ENCODE peak calls at places on chromosomes 3 and 15, in four cellular contexts. V, N, R and H are unnamed samples.

GRCh38 chr3:6929918-6930317 is 69.0 kb downstream of the GRM7 start:
- DNase-seq in V (no peak), N (no peak), R (no peak), H (no peak)

GRCh38 chr15:95265419-95265997 is 1034.1 kb downstream of the MCTP2 start:
- DNase-seq in V (no peak), N (no peak), R (no peak), H (no peak)

GRCh38 chr3:149603126-149604074 is 54.4 kb downstream of the WWTR1 start:
- DNase-seq in V (no peak), N (no peak), R (no peak), H (no peak)

GRCh38 chr3:38577089-38578080 is 72.1 kb downstream of the SCN5A start:
- DNase-seq in V (no peak), N (no peak), R (no peak), H (no peak)

GRCh38 chr15:42153874-42154575 is 2.4 kb downstream of the PLA2G4F start:
- DNase-seq in V (no peak), N (no peak), R (no peak), H (no peak)

GRCh38 chr3:154040283-154040682 is 80.9 kb upstream of the ARHGEF26 start:
- DNase-seq in V (no peak), N (no peak), R (no peak), H (no peak)

GRCh38 chr3:114848087-114848486 is 299.0 kb downstream of the ZBTB20 start:
- DNase-seq in V (no peak), N (no peak), R (no peak), H (no peak)

GRCh38 chr3:192850501-192850981 is 67.1 kb downstream of the MB21D2 start:
- DNase-seq in V (no peak), N (no peak), R (no peak), H (peak; percentile 35)

GRCh38 chr3:24622696-24623225 is 128.1 kb upstream of the THRB start:
- DNase-seq in V (no peak), N (no peak), R (no peak), H (no peak)

GRCh38 chr15:81027200-81027599 is 26.5 kb downstream of the TLNRD1 start:
- DNase-seq in V (no peak), N (no peak), R (no peak), H (no peak)

DNA sequence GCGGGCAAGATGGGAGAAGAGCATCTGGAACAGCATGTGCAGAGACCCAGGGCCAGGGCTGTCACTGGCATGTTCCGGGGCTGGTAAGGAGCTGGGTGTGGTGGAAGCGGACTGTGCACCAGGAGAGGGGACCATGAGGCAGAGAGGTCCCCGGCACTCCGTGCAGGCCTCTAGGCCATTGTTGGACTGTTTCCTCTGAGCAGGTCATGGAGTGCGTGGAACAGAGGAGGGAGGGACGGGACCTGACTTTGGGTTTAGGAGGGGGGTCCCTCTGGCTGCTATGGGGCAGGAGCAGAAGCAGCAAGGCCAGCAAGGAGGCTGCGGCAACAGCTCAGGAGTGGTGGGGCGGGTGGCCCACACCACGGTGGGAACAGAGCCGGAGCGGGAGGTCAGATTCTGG is 47.1 kb downstream of the TPRA1 start:
- DNase-seq in V (no peak), N (no peak), R (no peak), H (no peak)
- H3K27ac ChIP-seq in V (no peak overlapping the region), N (no peak overlapping the region), R (no peak overlapping the region), H (no peak overlapping the region)

GRCh38 chr15:73359653-73360052 is 9.1 kb downstream of the HCN4 start:
- DNase-seq in V (no peak), N (no peak), R (no peak), H (no peak)
- H3K4me1 ChIP-seq in V (no peaks in the 10 kb centered on the region), N (no peaks in the 10 kb centered on the region), R (no peaks in the 10 kb centered on the region), H (no peaks in the 10 kb centered on the region)

GRCh38 chr3:37321260-37321852 is 147.0 kb upstream of the LRRFIP2 start:
- DNase-seq in V (no peak), N (no peak), R (no peak), H (no peak)

GRCh38 chr3:37326144-37326543 is 151.8 kb upstream of the LRRFIP2 start:
- DNase-seq in V (no peak), N (no peak), R (no peak), H (no peak)

GRCh38 chr3:37329465-37329864 is 155.1 kb upstream of the LRRFIP2 start:
- DNase-seq in V (no peak), N (no peak), R (no peak), H (no peak)

GRCh38 chr3:37321863-37322262 is 147.5 kb upstream of the LRRFIP2 start:
- DNase-seq in V (no peak), N (no peak), R (no peak), H (no peak)

DNA sequence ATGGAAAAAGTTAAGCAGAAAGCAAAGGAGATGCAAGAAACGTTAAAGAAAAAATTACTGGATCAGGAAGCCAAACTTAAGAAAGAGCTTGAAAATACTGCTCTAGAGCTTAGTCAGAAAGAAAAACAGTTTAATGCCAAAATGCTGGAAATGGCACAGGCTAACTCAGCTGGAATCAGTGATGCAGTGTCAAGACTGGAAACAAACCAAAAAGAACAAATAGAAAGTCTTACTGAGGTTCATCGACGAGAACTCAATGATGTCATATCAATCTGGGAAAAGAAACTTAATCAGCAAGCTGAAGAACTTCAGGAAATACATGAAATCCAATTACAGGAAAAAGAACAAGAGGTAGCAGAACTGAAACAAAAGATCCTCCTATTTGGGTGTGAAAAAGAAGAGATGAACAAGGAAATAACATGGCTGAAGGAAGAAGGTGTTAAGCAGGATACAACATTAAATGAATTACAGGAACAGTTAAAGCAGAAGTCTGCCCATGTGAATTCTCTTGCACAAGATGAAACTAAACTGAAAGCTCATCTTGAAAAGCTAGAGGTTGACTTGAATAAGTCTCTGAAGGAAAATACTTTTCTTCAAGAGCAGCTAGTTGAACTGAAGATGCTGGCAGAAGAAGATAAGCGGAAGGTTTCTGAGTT is 150.5 kb upstream of the LRRFIP2 start:
- DNase-seq in V (no peak), N (no peak), R (no peak), H (no peak)
- H3K27ac ChIP-seq in V (no peak overlapping the region), N (no peak overlapping the region), R (peak overlapping the region; percentile 30), H (no peak overlapping the region)

GRCh38 chr3:33453331-33453761 is 13.1 kb upstream of the UBP1 start:
- DNase-seq in V (no peak), N (no peak), R (no peak), H (no peak)

GRCh38 chr3:33442190-33442589 is 2.0 kb upstream of the UBP1 start:
- DNase-seq in V (no peak), N (no peak), R (no peak), H (no peak)

DNA sequence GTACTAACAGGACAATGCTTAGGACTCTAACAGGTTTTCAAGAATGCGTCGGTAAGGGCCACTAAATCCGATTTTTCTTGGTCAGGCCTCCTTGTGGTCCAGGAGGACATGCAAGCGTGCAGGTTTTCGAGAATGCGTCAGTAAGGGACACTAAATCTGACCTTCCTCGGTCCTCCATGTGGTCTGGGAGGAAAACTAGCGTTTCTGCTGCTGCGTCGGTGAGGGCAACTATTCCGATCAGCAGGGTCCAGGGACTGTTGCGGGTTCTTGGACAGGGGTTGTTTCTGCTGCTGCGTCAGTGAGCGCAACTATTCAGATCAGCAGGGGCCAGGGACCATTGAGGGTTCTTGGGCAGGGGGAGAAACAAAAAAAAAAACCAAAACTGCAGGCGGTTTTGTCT is 7.8 kb upstream of the UBP1 start:
- DNase-seq in V (no peak), N (peak; percentile 18), R (no peak), H (no peak)
- H3K4me1 ChIP-seq in V (no peaks in the 10 kb centered on the region), N (no peaks in the 10 kb centered on the region), R (no peaks in the 10 kb centered on the region), H (no peaks in the 10 kb centered on the region)

GRCh38 chr3:134796313-134797079 is 1.4 kb downstream of the EPHB1 start:
- DNase-seq in V (peak; percentile 65), N (peak; percentile 81), R (no peak), H (no peak)
- H3K27ac ChIP-seq in V (peak overlapping the region; percentile 16), N (no peak overlapping the region), R (no peak overlapping the region), H (no peak overlapping the region)

GRCh38 chr15:87902772-87903388 is 353.7 kb downstream of the NTRK3 start:
- DNase-seq in V (no peak), N (no peak), R (no peak), H (no peak)

GRCh38 chr15:87896926-87897325 is 359.6 kb downstream of the NTRK3 start:
- DNase-seq in V (no peak), N (peak; percentile 67), R (no peak), H (no peak)
- H3K4me1 ChIP-seq in V (no peaks in the 10 kb centered on the region), N (peaks cover 12% of the 10 kb centered on the region), R (no peaks in the 10 kb centered on the region), H (no peaks in the 10 kb centered on the region)

DNA sequence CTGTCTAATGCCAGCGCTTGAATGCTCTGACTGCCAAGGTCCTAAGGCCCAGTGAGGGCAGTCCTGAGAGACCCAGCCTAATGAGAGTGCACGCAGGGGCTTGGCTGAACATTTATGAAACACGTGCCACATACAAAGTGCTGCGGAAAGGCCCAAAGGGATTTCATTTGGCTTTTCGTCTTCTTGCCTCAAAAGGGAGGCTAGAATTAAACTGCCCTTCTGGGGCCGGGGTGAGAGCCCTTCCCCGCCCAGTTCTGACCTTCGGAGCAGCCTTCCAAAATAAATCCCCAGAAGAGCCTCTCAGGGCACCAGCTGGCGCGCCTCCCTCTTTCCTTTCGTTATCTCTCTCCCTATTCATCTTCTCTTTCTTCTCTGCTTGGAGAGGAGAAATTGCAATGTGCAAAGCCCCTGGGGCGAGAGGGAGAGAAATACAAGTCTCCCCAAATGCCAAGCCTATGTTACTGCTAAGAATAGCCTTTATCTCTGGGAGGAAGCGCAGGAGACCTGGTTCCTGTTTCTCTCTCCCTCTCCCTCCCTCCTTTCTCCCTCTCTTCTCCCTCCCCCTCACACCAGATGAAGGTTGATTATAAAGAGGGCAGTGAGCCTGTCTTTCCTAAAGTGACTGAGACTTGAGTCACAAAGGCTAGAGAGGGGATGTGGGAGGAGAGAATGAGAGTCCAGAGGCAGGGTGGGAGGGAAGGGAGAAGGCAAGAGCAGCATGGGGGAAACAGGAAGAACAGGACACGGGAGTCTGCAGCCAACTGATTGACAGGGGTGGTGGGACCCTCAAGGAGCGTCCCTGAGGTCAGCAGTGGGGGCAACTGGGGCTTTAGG is 36.7 kb upstream of the NDUFB4 start:
- DNase-seq in V (no peak), N (peak; percentile 81), R (no peak), H (peak; percentile 84)
- H3K27ac ChIP-seq in V (peak overlapping the region; percentile 63), N (peak overlapping the region; percentile 79), R (peak overlapping the region; percentile 92), H (peak overlapping the region; percentile 88)

GRCh38 chr15:40911139-40911538 is 16.9 kb downstream of the VPS18 start:
- DNase-seq in V (no peak), N (peak; percentile 59), R (no peak), H (no peak)
- H3K4me1 ChIP-seq in V (peaks cover 41% of the 10 kb centered on the region), N (peaks cover 29% of the 10 kb centered on the region), R (peaks cover 15% of the 10 kb centered on the region), H (peaks cover 13% of the 10 kb centered on the region)